ENCODE peak calls at places on chromosomes 3 and 15, in eight cellular contexts. B is pancreas; L is A549; U is cardiac muscle cell; S is fibroblast of lung; J is astrocyte; F is CD4-positive, CD25-positive, alpha-beta regulatory T cell; R is Karpas-422. G is an unnamed sample.

GRCh38 chr3:25662921-25663320 is 1.8 kb downstream of the TOP2B start:
- DNase-seq in B (no peak), L (no peak), U (peak; percentile 17), S (no peak), J (no peak), F (no peak), R (peak; percentile 42), G (no peak)

GRCh38 chr3:40534283-40534682 is 9.5 kb downstream of the ZNF621 start:
- DNase-seq in B (no peak), L (no peak), U (no peak), S (no peak), J (no peak), F (no peak), R (no peak), G (no peak)

GRCh38 chr15:41848595-41848994 is 9.9 kb downstream of the PLA2G4B start:
- DNase-seq in B (no peak), L (no peak), U (peak; percentile 66), S (peak; percentile 19), J (no peak), F (no peak), R (no peak), G (no peak)

GRCh38 chr3:52819936-52820335 is 10.5 kb downstream of the ITIH4 start:
- DNase-seq in B (no peak), L (no peak), U (no peak), S (no peak), J (no peak), F (no peak), R (no peak), G (no peak)

GRCh38 chr3:82087958-82088357 is 326.5 kb upstream of the GBE1 start:
- DNase-seq in B (no peak), L (peak; percentile 7), U (peak; percentile 68), S (peak; percentile 91), J (peak; percentile 87), F (no peak), R (no peak), G (no peak)

GRCh38 chr3:52310861-52311566 is 5.1 kb upstream of the DNAH1 start:
- DNase-seq in B (no peak), L (no peak), U (no peak), S (no peak), J (no peak), F (peak; percentile 58), R (no peak), G (no peak)

GRCh38 chr15:43872416-43873020 is 45.7 kb downstream of the WDR76 start:
- DNase-seq in B (no peak), L (peak; percentile 69), U (peak; percentile 88), S (peak; percentile 68), J (peak; percentile 60), F (peak; percentile 53), R (peak; percentile 75), G (peak; percentile 62)

GRCh38 chr3:143037867-143038266 is 36.5 kb downstream of the U2SURP start:
- DNase-seq in B (no peak), L (no peak), U (no peak), S (no peak), J (no peak), F (no peak), R (no peak), G (no peak)

GRCh38 chr3:111712294-111713180 is 117.4 kb upstream of the ZBED2 start:
- DNase-seq in B (no peak), L (no peak), U (no peak), S (peak; percentile 64), J (peak; percentile 51), F (peak; percentile 39), R (peak; percentile 86), G (peak; percentile 11)

GRCh38 chr3:196440041-196440537 is 7.9 kb upstream of the UBXN7 start:
- DNase-seq in B (no peak), L (no peak), U (peak; percentile 77), S (peak; percentile 60), J (peak; percentile 55), F (no peak), R (no peak), G (no peak)

GRCh38 chr3:197599089-197599765 is 43.5 kb upstream of the BDH1 start:
- DNase-seq in B (peak; percentile 71), L (peak; percentile 66), U (peak; percentile 84), S (peak; percentile 71), J (peak; percentile 57), F (peak; percentile 86), R (peak; percentile 95), G (peak; percentile 89)

GRCh38 chr15:99492275-99492674 is 73.5 kb upstream of the MEF2A start:
- DNase-seq in B (no peak), L (no peak), U (no peak), S (no peak), J (no peak), F (no peak), R (no peak), G (no peak)

GRCh38 chr15:68295430-68295829 is 17.9 kb downstream of the FEM1B start:
- DNase-seq in B (no peak), L (no peak), U (no peak), S (no peak), J (no peak), F (no peak), R (no peak), G (no peak)

DNA sequence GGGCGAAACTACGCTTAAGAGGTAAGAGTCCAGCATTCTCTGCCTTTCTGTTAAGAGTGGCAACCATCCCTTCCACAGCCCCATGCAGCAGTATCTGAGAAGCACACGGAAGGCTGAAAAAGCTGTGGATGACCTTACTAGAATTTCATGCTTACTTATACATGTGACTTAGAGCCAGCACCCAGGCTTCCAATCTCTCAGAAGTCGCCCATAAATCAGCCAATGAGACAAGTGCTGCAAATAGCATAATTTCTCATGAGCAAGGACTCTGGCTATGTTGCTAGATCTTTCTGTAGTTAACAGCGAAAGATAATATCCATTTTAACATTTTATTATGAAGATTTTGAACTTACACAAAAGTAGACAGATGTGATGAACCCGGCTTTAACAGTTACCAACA is 65.3 kb downstream of the IGF2BP2 start:
- DNase-seq in B (no peak), L (no peak), U (no peak), S (no peak), J (no peak), F (no peak), R (no peak), G (no peak)
- H3K27ac ChIP-seq in B (no peak overlapping the region), L (no peak overlapping the region), U (peak overlapping the region; percentile 64), S (no peak overlapping the region), J (no peak overlapping the region), F (no peak overlapping the region), R (no peak overlapping the region), G (no peak overlapping the region)

GRCh38 chr15:83364541-83364940 is 80.1 kb upstream of the BNC1 start:
- DNase-seq in B (no peak), L (no peak), U (no peak), S (no peak), J (no peak), F (no peak), R (no peak), G (no peak)
- H3K27ac ChIP-seq in B (no peak overlapping the region), L (no peak overlapping the region), U (no peak overlapping the region), S (no peak overlapping the region), J (no peak overlapping the region), F (no peak overlapping the region), R (no peak overlapping the region), G (no peak overlapping the region)

DNA sequence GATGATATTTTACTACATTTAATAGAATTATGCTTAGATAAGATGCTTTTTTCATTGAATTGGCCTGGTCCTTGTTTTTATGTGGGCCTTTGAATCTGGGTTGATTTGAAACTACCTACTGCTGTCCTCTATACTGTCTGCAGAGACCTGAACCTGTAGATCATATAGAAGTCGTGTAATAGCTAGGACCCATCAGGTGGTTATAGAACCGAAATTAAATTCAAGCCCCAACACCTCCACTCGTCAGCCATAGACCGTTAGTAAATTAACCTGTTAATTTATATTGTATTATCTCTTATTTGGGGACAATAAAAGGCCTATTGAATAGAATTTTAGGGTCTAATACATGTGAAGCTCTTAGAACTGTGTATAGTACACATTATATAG is 108.4 kb downstream of the MBNL1 start:
- DNase-seq in B (no peak), L (no peak), U (no peak), S (no peak), J (no peak), F (no peak), R (no peak), G (no peak)
- H3K27ac ChIP-seq in B (no peak overlapping the region), L (peak overlapping the region; percentile 90), U (no peak overlapping the region), S (no peak overlapping the region), J (peak overlapping the region; percentile 25), F (peak overlapping the region; percentile 43), R (peak overlapping the region; percentile 94), G (peak overlapping the region; percentile 58)

GRCh38 chr3:101531473-101532086 is 18.6 kb upstream of the SENP7 start:
- DNase-seq in B (no peak), L (no peak), U (no peak), S (no peak), J (no peak), F (peak; percentile 25), R (no peak), G (no peak)

GRCh38 chr3:101535221-101535620 is 22.2 kb upstream of the SENP7 start:
- DNase-seq in B (no peak), L (no peak), U (no peak), S (no peak), J (no peak), F (no peak), R (no peak), G (no peak)

GRCh38 chr3:101530213-101531047 is 17.4 kb upstream of the SENP7 start:
- DNase-seq in B (no peak), L (no peak), U (no peak), S (no peak), J (no peak), F (peak; percentile 46), R (no peak), G (no peak)

GRCh38 chr3:101532783-101533602 is 20.0 kb upstream of the SENP7 start:
- DNase-seq in B (no peak), L (no peak), U (peak; percentile 12), S (no peak), J (no peak), F (no peak), R (no peak), G (no peak)

DNA sequence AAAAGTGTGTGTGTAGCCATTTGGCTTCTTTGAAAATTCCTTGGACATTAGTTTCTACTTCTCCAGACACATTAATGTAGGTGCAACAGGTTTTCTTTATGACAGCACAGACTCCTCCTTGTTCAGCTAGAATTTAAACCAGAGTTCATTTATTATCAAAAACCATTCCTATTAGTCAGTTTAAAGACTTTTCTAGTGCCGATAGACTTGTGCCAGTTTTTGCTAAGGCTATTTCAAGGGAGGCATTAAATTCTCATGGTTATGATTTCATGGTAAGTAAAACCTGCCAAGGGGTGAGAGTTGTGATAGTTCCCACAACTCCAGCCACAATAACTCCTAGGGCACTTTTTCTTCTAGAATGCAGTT is 20.6 kb upstream of the SENP7 start:
- DNase-seq in B (no peak), L (no peak), U (no peak), S (peak; percentile 68), J (peak; percentile 62), F (no peak), R (no peak), G (no peak)
- H3K27ac ChIP-seq in B (no peak overlapping the region), L (no peak overlapping the region), U (no peak overlapping the region), S (no peak overlapping the region), J (no peak overlapping the region), F (no peak overlapping the region), R (no peak overlapping the region), G (no peak overlapping the region)

GRCh38 chr3:150370982-150371381 is 37.1 kb upstream of the TSC22D2 start:
- DNase-seq in B (no peak), L (no peak), U (no peak), S (peak; percentile 38), J (no peak), F (no peak), R (no peak), G (no peak)
- H3K27ac ChIP-seq in B (no peak overlapping the region), L (peak overlapping the region; percentile 88), U (no peak overlapping the region), S (peak overlapping the region; percentile 93), J (peak overlapping the region; percentile 96), F (no peak overlapping the region), R (no peak overlapping the region), G (peak overlapping the region; percentile 97)

G was measured in SK-N-SH.